ENCODE peak calls at places on chromosomes 16 and 17, in eight cellular contexts. One of them, this sample, is unnamed.
A peak's percentile ranks its signal among the peaks of the same experiment; 100 is the strongest.

GRCh38 chr17:59785091-59785799 is 77.8 kb downstream of the VMP1 start:
- DNase-seq in psoas muscle: no peak
- DNase-seq in HCT116: no peak
- DNase-seq in left ventricle myocardium inferior: no peak
- DNase-seq in heart right ventricle: no peak
- DNase-seq in fibroblast of mammary gland: peak; percentile 41
- DNase-seq in sigmoid colon: no peak
- DNase-seq in mucosa of descending colon: no peak
- DNase-seq in this sample: peak; percentile 48

GRCh38 chr17:20184977-20185619 is 175.9 kb downstream of the SPECC1 start:
- DNase-seq in psoas muscle: no peak
- DNase-seq in HCT116: no peak
- DNase-seq in left ventricle myocardium inferior: no peak
- DNase-seq in heart right ventricle: no peak
- DNase-seq in fibroblast of mammary gland: no peak
- DNase-seq in sigmoid colon: no peak
- DNase-seq in mucosa of descending colon: no peak
- DNase-seq in this sample: no peak

GRCh38 chr17:49361129-49361901 is 735 bp downstream of the ZNF652 start:
- DNase-seq in psoas muscle: peak; percentile 64
- DNase-seq in HCT116: no peak
- DNase-seq in left ventricle myocardium inferior: peak; percentile 34
- DNase-seq in heart right ventricle: peak; percentile 11
- DNase-seq in fibroblast of mammary gland: peak; percentile 37
- DNase-seq in sigmoid colon: peak; percentile 73
- DNase-seq in mucosa of descending colon: peak; percentile 67
- DNase-seq in this sample: peak; percentile 26

GRCh38 chr17:32265192-32265895 is at the start of gene RHBDL3:
- DNase-seq in psoas muscle: no peak
- DNase-seq in HCT116: no peak
- DNase-seq in left ventricle myocardium inferior: peak; percentile 43
- DNase-seq in heart right ventricle: no peak
- DNase-seq in fibroblast of mammary gland: no peak
- DNase-seq in sigmoid colon: no peak
- DNase-seq in mucosa of descending colon: peak; percentile 24
- DNase-seq in this sample: no peak

GRCh38 chr16:30997887-30998711 is 12.3 kb downstream of the STX1B start:
- DNase-seq in psoas muscle: no peak
- DNase-seq in HCT116: peak; percentile 21
- DNase-seq in left ventricle myocardium inferior: no peak
- DNase-seq in heart right ventricle: no peak
- DNase-seq in fibroblast of mammary gland: peak; percentile 75
- DNase-seq in sigmoid colon: no peak
- DNase-seq in mucosa of descending colon: no peak
- DNase-seq in this sample: peak; percentile 77

GRCh38 chr17:33049781-33050414 is 58.3 kb downstream of the SPACA3 start:
- DNase-seq in psoas muscle: no peak
- DNase-seq in HCT116: peak; percentile 31
- DNase-seq in left ventricle myocardium inferior: no peak
- DNase-seq in heart right ventricle: peak; percentile 50
- DNase-seq in fibroblast of mammary gland: peak; percentile 55
- DNase-seq in sigmoid colon: no peak
- DNase-seq in mucosa of descending colon: peak; percentile 85
- DNase-seq in this sample: peak; percentile 69

GRCh38 chr16:65002265-65002664 is 119.6 kb downstream of the CDH11 start:
- DNase-seq in psoas muscle: no peak
- DNase-seq in HCT116: no peak
- DNase-seq in left ventricle myocardium inferior: no peak
- DNase-seq in heart right ventricle: no peak
- DNase-seq in fibroblast of mammary gland: peak; percentile 65
- DNase-seq in sigmoid colon: no peak
- DNase-seq in mucosa of descending colon: no peak
- DNase-seq in this sample: peak; percentile 78

GRCh38 chr17:17840751-17841591 is 4.2 kb upstream of the SREBF1 start:
- DNase-seq in psoas muscle: no peak
- DNase-seq in HCT116: no peak
- DNase-seq in left ventricle myocardium inferior: no peak
- DNase-seq in heart right ventricle: no peak
- DNase-seq in fibroblast of mammary gland: peak; percentile 74
- DNase-seq in sigmoid colon: no peak
- DNase-seq in mucosa of descending colon: peak; percentile 65
- DNase-seq in this sample: peak; percentile 45

GRCh38 chr16:11914759-11915643 is 755 bp downstream of the GSPT1 start:
- DNase-seq in psoas muscle: peak; percentile 78
- DNase-seq in HCT116: no peak
- DNase-seq in left ventricle myocardium inferior: peak; percentile 38
- DNase-seq in heart right ventricle: peak; percentile 28
- DNase-seq in fibroblast of mammary gland: peak; percentile 42
- DNase-seq in sigmoid colon: peak; percentile 70
- DNase-seq in mucosa of descending colon: peak; percentile 57
- DNase-seq in this sample: peak; percentile 57

GRCh38 chr16:71626858-71627213 is 852 bp downstream of the MARVELD3 start:
- DNase-seq in psoas muscle: no peak
- DNase-seq in HCT116: peak; percentile 56
- DNase-seq in left ventricle myocardium inferior: no peak
- DNase-seq in heart right ventricle: no peak
- DNase-seq in fibroblast of mammary gland: no peak
- DNase-seq in sigmoid colon: no peak
- DNase-seq in mucosa of descending colon: peak; percentile 87
- DNase-seq in this sample: no peak

GRCh38 chr16:2288701-2289100 is 20.8 kb upstream of the RNPS1 start:
- DNase-seq in psoas muscle: no peak
- DNase-seq in HCT116: no peak
- DNase-seq in left ventricle myocardium inferior: no peak
- DNase-seq in heart right ventricle: no peak
- DNase-seq in fibroblast of mammary gland: no peak
- DNase-seq in sigmoid colon: no peak
- DNase-seq in mucosa of descending colon: no peak
- DNase-seq in this sample: no peak

GRCh38 chr17:4786516-4786915 is 352 bp upstream of the VMO1 start:
- DNase-seq in psoas muscle: no peak
- DNase-seq in HCT116: no peak
- DNase-seq in left ventricle myocardium inferior: no peak
- DNase-seq in heart right ventricle: peak; percentile 46
- DNase-seq in fibroblast of mammary gland: peak; percentile 18
- DNase-seq in sigmoid colon: no peak
- DNase-seq in mucosa of descending colon: no peak
- DNase-seq in this sample: no peak

GRCh38 chr17:36183811-36184765 is 7.7 kb upstream of the TBC1D3B start:
- DNase-seq in psoas muscle: no peak
- DNase-seq in HCT116: no peak
- DNase-seq in left ventricle myocardium inferior: no peak
- DNase-seq in heart right ventricle: no peak
- DNase-seq in fibroblast of mammary gland: no peak
- DNase-seq in sigmoid colon: no peak
- DNase-seq in mucosa of descending colon: no peak
- DNase-seq in this sample: no peak

GRCh38 chr16:68902376-68903345 is 59.3 kb downstream of the TANGO6 start:
- DNase-seq in psoas muscle: no peak
- DNase-seq in HCT116: peak; percentile 72
- DNase-seq in left ventricle myocardium inferior: no peak
- DNase-seq in heart right ventricle: peak; percentile 16
- DNase-seq in fibroblast of mammary gland: peak; percentile 58
- DNase-seq in sigmoid colon: no peak
- DNase-seq in mucosa of descending colon: peak; percentile 79
- DNase-seq in this sample: peak; percentile 80
- TF ChIP-seq CTCF in psoas muscle: peak; percentile 71
- TF ChIP-seq CTCF in HCT116: peak; percentile 85
- TF ChIP-seq CTCF in left ventricle myocardium inferior: peak; percentile 75
- TF ChIP-seq CTCF in heart right ventricle: peak; percentile 71
- TF ChIP-seq CTCF in fibroblast of mammary gland: peak; percentile 69
- TF ChIP-seq CTCF in sigmoid colon: peak; percentile 41
- TF ChIP-seq CTCF in mucosa of descending colon: peak; percentile 46
- TF ChIP-seq CTCF in this sample: peak; percentile 88

GRCh38 chr17:10196384-10196783 is 2.0 kb downstream of the GAS7 start:
- DNase-seq in psoas muscle: no peak
- DNase-seq in HCT116: no peak
- DNase-seq in left ventricle myocardium inferior: no peak
- DNase-seq in heart right ventricle: no peak
- DNase-seq in fibroblast of mammary gland: no peak
- DNase-seq in sigmoid colon: no peak
- DNase-seq in mucosa of descending colon: no peak
- DNase-seq in this sample: no peak
- H3K4me3 ChIP-seq in psoas muscle: peak overlapping the region; percentile 63
- H3K4me3 ChIP-seq in HCT116: no peak overlapping the region
- H3K4me3 ChIP-seq in left ventricle myocardium inferior: peak overlapping the region; percentile 81
- H3K4me3 ChIP-seq in heart right ventricle: peak overlapping the region; percentile 78
- H3K4me3 ChIP-seq in fibroblast of mammary gland: no peak overlapping the region
- H3K4me3 ChIP-seq in sigmoid colon: peak overlapping the region; percentile 72
- H3K4me3 ChIP-seq in mucosa of descending colon: no peak overlapping the region
- H3K4me3 ChIP-seq in this sample: no peak overlapping the region

GRCh38 chr16:57798267-57798810 is 4.0 kb downstream of the KIFC3 start:
- DNase-seq in psoas muscle: no peak
- DNase-seq in HCT116: no peak
- DNase-seq in left ventricle myocardium inferior: no peak
- DNase-seq in heart right ventricle: no peak
- DNase-seq in fibroblast of mammary gland: no peak
- DNase-seq in sigmoid colon: no peak
- DNase-seq in mucosa of descending colon: no peak
- DNase-seq in this sample: no peak

GRCh38 chr16:57794849-57795430 is 7.4 kb downstream of the KIFC3 start:
- DNase-seq in psoas muscle: no peak
- DNase-seq in HCT116: no peak
- DNase-seq in left ventricle myocardium inferior: no peak
- DNase-seq in heart right ventricle: no peak
- DNase-seq in fibroblast of mammary gland: no peak
- DNase-seq in sigmoid colon: peak; percentile 63
- DNase-seq in mucosa of descending colon: no peak
- DNase-seq in this sample: no peak

GRCh38 chr16:57797526-57798266 is 4.6 kb downstream of the KIFC3 start:
- DNase-seq in psoas muscle: peak; percentile 73
- DNase-seq in HCT116: no peak
- DNase-seq in left ventricle myocardium inferior: no peak
- DNase-seq in heart right ventricle: no peak
- DNase-seq in fibroblast of mammary gland: no peak
- DNase-seq in sigmoid colon: no peak
- DNase-seq in mucosa of descending colon: no peak
- DNase-seq in this sample: no peak

GRCh38 chr16:57797216-57797525 is 5.1 kb downstream of the KIFC3 start:
- DNase-seq in psoas muscle: no peak
- DNase-seq in HCT116: no peak
- DNase-seq in left ventricle myocardium inferior: no peak
- DNase-seq in heart right ventricle: no peak
- DNase-seq in fibroblast of mammary gland: no peak
- DNase-seq in sigmoid colon: no peak
- DNase-seq in mucosa of descending colon: no peak
- DNase-seq in this sample: no peak

DNA sequence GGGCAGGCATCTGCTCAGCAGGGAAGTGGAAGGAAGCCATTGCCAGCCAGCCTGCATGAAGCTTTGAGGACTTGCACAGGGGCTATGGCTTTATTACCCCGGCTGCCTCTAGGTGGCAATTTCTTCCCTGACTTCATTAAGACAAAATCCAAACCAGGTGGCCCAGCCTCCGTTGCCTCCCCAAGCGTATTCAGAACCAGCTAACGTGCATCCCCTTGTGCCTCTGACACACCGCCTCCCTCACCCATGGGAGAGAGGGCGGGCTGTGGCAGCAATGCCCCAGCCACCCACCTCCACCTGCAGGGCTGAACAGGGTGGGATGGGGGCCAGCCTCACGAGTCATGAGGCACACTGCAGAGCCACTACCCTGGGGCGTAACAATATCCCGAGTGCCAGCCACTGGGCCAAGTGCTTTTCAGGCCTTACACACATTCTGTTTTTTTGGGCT is 6.8 kb downstream of the KIFC3 start:
- DNase-seq in psoas muscle: no peak
- DNase-seq in HCT116: peak; percentile 53
- DNase-seq in left ventricle myocardium inferior: peak; percentile 41
- DNase-seq in heart right ventricle: peak; percentile 50
- DNase-seq in fibroblast of mammary gland: peak; percentile 49
- DNase-seq in sigmoid colon: peak; percentile 67
- DNase-seq in mucosa of descending colon: peak; percentile 62
- DNase-seq in this sample: peak; percentile 77
- TF ChIP-seq CTCF in psoas muscle: peak; percentile 40
- TF ChIP-seq CTCF in HCT116: peak; percentile 56
- TF ChIP-seq CTCF in left ventricle myocardium inferior: peak; percentile 56
- TF ChIP-seq CTCF in heart right ventricle: peak; percentile 33
- TF ChIP-seq CTCF in fibroblast of mammary gland: peak; percentile 35
- TF ChIP-seq CTCF in sigmoid colon: peak; percentile 23
- TF ChIP-seq CTCF in mucosa of descending colon: no peak
- TF ChIP-seq CTCF in this sample: peak; percentile 67

DNA sequence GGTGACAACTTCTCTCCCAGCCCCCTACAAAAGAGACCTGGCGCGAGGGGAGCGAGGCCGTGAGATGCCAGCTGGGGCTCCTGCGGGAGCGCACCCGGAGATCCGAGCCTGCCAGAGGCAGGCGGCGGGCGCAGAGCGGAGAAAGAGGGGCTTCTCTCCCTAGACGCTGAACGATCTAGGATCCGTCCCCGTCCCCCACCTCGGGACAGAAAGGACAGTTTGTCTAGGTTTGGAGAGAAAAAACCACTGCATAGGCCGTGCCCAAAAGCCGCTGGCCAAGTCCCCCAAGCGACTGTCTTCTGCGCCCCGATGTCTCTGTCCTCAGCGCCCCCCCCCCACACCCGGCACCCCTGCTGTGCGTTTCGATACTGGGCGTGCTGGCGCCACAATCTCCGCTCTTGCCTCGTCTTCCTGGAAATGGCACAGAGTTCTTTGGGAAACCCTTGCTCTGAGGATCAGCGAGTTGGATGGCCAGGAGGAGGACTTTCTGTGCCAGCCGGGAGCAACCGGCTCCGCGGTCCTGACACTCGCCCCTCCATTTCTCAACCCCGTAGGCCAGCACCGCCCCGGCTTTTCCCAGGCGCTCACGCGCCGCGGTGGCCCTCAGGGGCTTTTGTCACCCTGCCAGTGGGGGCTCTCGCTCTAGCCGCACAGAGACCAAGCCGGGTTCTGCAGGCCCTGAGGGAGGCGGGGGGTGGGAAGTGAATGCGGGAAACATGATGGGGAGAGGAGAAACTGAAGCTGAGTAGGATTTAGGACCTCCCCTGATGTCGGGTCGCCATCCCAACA is 1.0 kb downstream of the SSTR2 start:
- DNase-seq in psoas muscle: no peak
- DNase-seq in HCT116: no peak
- DNase-seq in left ventricle myocardium inferior: no peak
- DNase-seq in heart right ventricle: no peak
- DNase-seq in fibroblast of mammary gland: no peak
- DNase-seq in sigmoid colon: no peak
- DNase-seq in mucosa of descending colon: no peak
- DNase-seq in this sample: no peak
- H3K4me3 ChIP-seq in psoas muscle: peak overlapping the region; percentile 65
- H3K4me3 ChIP-seq in HCT116: no peak overlapping the region
- H3K4me3 ChIP-seq in left ventricle myocardium inferior: peak overlapping the region; percentile 67
- H3K4me3 ChIP-seq in heart right ventricle: peak overlapping the region; percentile 55
- H3K4me3 ChIP-seq in fibroblast of mammary gland: peak overlapping the region; percentile 17
- H3K4me3 ChIP-seq in sigmoid colon: peak overlapping the region; percentile 37
- H3K4me3 ChIP-seq in mucosa of descending colon: no peak overlapping the region
- H3K4me3 ChIP-seq in this sample: peak overlapping the region; percentile 57